ENCODE peak calls at places on chromosomes 1 and 21, in five cellular contexts. A is lower lobe of right lung, Z is GM23338, L is pancreas, O is left ventricle myocardium inferior. M is an unnamed sample.
A peak's percentile ranks its signal among the peaks of the same experiment; 100 is the strongest.

GRCh38 chr1:53482441-53483153 is 23.4 kb downstream of the DMRTB1 start:
- DNase-seq in Z (no peak), L (no peak), O (no peak), A (no peak), M (no peak)

GRCh38 chr1:94554611-94555010 is 13.1 kb upstream of the F3 start:
- DNase-seq in A (no peak), O (no peak), Z (no peak), L (no peak), M (no peak)

GRCh38 chr1:93080424-93080823 is 1.3 kb downstream of the MTF2 start:
- DNase-seq in O (no peak), Z (peak; percentile 73), A (no peak), L (no peak), M (no peak)

GRCh38 chr1:73783367-73783766 is 414.6 kb downstream of the LRRIQ3 start:
- DNase-seq in A (no peak), L (no peak), O (no peak), Z (no peak), M (no peak)

GRCh38 chr1:52632732-52633290 is at the start of gene SHISAL2A:
- DNase-seq in Z (peak; percentile 84), A (peak; percentile 68), L (peak; percentile 33), O (peak; percentile 31), M (peak; percentile 41)

GRCh38 chr21:41069305-41069642 is 98.7 kb upstream of the BACE2 start:
- DNase-seq in O (no peak), L (no peak), A (no peak), Z (no peak), M (no peak)

GRCh38 chr1:183070923-183071618 is 47.9 kb downstream of the LAMC1 start:
- DNase-seq in L (no peak), A (no peak), Z (peak; percentile 42), O (no peak), M (no peak)

GRCh38 chr1:94321662-94322061 is 84.3 kb upstream of the ARHGAP29 start:
- DNase-seq in Z (no peak), O (no peak), L (no peak), A (no peak), M (no peak)

GRCh38 chr21:25313891-25314646 is 293.2 kb downstream of the MRPL39 start:
- DNase-seq in A (no peak), L (no peak), O (no peak), Z (no peak), M (no peak)

GRCh38 chr1:155911156-155912055 is at the start of gene RIT1:
- DNase-seq in L (peak; percentile 81), A (peak; percentile 93), Z (peak; percentile 94), O (peak; percentile 89), M (peak; percentile 92)

GRCh38 chr1:4023678-4024077 is 123.6 kb upstream of the C1orf174 start:
- DNase-seq in A (no peak), O (no peak), Z (no peak), L (no peak), M (no peak)

GRCh38 chr1:4021153-4021894 is 121.3 kb upstream of the C1orf174 start:
- DNase-seq in L (no peak), Z (no peak), A (no peak), O (no peak), M (no peak)

GRCh38 chr1:4024811-4025210 is 124.7 kb upstream of the C1orf174 start:
- DNase-seq in O (no peak), Z (no peak), A (no peak), L (no peak), M (no peak)

GRCh38 chr1:4021895-4022268 is 121.8 kb upstream of the C1orf174 start:
- DNase-seq in O (no peak), Z (no peak), A (no peak), L (no peak), M (no peak)

GRCh38 chr1:4022715-4023114 is 122.6 kb upstream of the C1orf174 start:
- DNase-seq in O (no peak), Z (no peak), L (no peak), A (no peak), M (no peak)
- H3K4me1 ChIP-seq in O (no peaks in the 10 kb centered on the region), Z (no peaks in the 10 kb centered on the region), L (no peaks in the 10 kb centered on the region), A (no peaks in the 10 kb centered on the region), M (no peaks in the 10 kb centered on the region)

GRCh38 chr1:98387701-98388100 is 273.8 kb upstream of the SNX7 start:
- DNase-seq in A (no peak), O (no peak), L (no peak), Z (no peak), M (no peak)

GRCh38 chr1:98391175-98391574 is 270.3 kb upstream of the SNX7 start:
- DNase-seq in Z (no peak), O (no peak), A (no peak), L (no peak), M (no peak)

GRCh38 chr1:98388431-98388830 is 273.1 kb upstream of the SNX7 start:
- DNase-seq in L (peak; percentile 17), O (no peak), Z (no peak), A (no peak), M (no peak)

GRCh38 chr1:98386675-98387440 is 274.7 kb upstream of the SNX7 start:
- DNase-seq in Z (peak; percentile 5), L (no peak), A (no peak), O (no peak), M (no peak)

GRCh38 chr1:98389809-98390208 is 271.7 kb upstream of the SNX7 start:
- DNase-seq in A (no peak), O (no peak), Z (no peak), L (no peak), M (no peak)
- H3K27ac ChIP-seq in A (no peak overlapping the region), O (no peak overlapping the region), Z (no peak overlapping the region), L (no peak overlapping the region), M (no peak overlapping the region)

GRCh38 chr1:170131450-170131849 is 14.3 kb upstream of the NTMT2 start:
- DNase-seq in L (no peak), A (no peak), O (no peak), Z (no peak), M (no peak)

GRCh38 chr1:170131984-170132383 is 13.8 kb upstream of the NTMT2 start:
- DNase-seq in Z (no peak), O (no peak), A (no peak), L (no peak), M (no peak)

GRCh38 chr1:170122366-170122765 is 23.4 kb upstream of the NTMT2 start:
- DNase-seq in A (no peak), Z (no peak), L (no peak), O (no peak), M (no peak)

GRCh38 chr1:170125269-170125668 is 20.5 kb upstream of the NTMT2 start:
- DNase-seq in A (no peak), Z (no peak), L (no peak), O (no peak), M (no peak)

GRCh38 chr1:170126691-170127090 is 19.1 kb upstream of the NTMT2 start:
- DNase-seq in Z (peak; percentile 70), L (no peak), A (no peak), O (no peak), M (no peak)
- TF ChIP-seq CTCF in Z (peak; percentile 13), L (no peak), A (no peak), O (no peak), M (no peak)

GRCh38 chr1:65177457-65177856 is 29.5 kb downstream of the AK4 start:
- DNase-seq in Z (no peak), L (no peak), O (no peak), A (no peak), M (no peak)

GRCh38 chr1:65176071-65176470 is 28.1 kb downstream of the AK4 start:
- DNase-seq in L (no peak), A (no peak), O (no peak), Z (no peak), M (no peak)

GRCh38 chr1:65178235-65178634 is 30.2 kb downstream of the AK4 start:
- DNase-seq in Z (no peak), O (no peak), L (no peak), A (no peak), M (no peak)

GRCh38 chr1:65175171-65176070 is 27.4 kb downstream of the AK4 start:
- DNase-seq in O (peak; percentile 66), A (no peak), L (no peak), Z (peak; percentile 52), M (no peak)

DNA sequence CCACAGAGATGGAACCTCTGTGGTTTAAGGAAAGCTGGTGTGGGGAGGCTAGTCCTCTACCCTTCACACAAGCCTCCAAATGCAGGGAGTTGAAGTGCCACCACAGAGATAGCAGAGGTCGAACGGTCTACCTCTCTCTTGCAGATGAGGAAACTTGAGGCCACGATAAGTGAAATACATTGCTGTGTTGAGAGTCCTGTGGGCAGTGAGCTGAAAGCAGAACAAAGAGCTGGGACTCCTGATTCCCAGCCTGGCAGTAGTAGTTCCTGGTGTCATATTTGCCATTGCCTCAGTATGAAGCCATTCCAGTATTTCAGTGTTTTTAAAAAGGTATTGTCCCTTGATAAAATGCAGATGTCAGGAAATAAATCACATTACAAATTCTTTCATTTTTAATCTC is 28.6 kb downstream of the AK4 start:
- DNase-seq in O (no peak), L (no peak), A (no peak), Z (no peak), M (no peak)
- H3K4me1 ChIP-seq in O (peaks cover 86% of the 10 kb centered on the region), L (no peaks in the 10 kb centered on the region), A (peaks cover 20% of the 10 kb centered on the region), Z (peaks cover 57% of the 10 kb centered on the region), M (peaks cover 74% of the 10 kb centered on the region)

M was measured in stomach.